ENCODE peak calls at places on chromosome 14, in ten cellular contexts. J is fibroblast of pulmonary artery, V is right lobe of liver, B is left ventricle myocardium inferior, E is A549, P is astrocyte of the spinal cord, H is PC-9, X is AG04450, Y is body of pancreas, N is cardiac fibroblast. M is an unnamed sample.

GRCh38 chr14:61765225-61765943 is 3.2 kb downstream of the SNAPC1 start:
- DNase-seq in E (no peak), V (no peak), Y (no peak), B (no peak), H (no peak), X (no peak), N (no peak), J (no peak), P (no peak), M (no peak)

GRCh38 chr14:105286759-105287144 is 14.0 kb downstream of the BRF1 start:
- DNase-seq in J (no peak), X (no peak), H (no peak), B (no peak), N (no peak), P (no peak), E (no peak), Y (no peak), V (no peak), M (no peak)

GRCh38 chr14:61607570-61608244 is 87.6 kb upstream of the HIF1A start:
- DNase-seq in V (no peak), J (no peak), N (no peak), B (no peak), P (no peak), Y (no peak), E (no peak), H (no peak), X (no peak), M (no peak)

GRCh38 chr14:103696466-103697071 is 18.7 kb downstream of the XRCC3 start:
- DNase-seq in V (no peak), N (peak), P (peak), H (no peak), E (no peak), X (peak), J (peak), B (peak), Y (peak), M (no peak)

GRCh38 chr14:34387974-34388533 is 74.0 kb downstream of the SPTSSA start:
- DNase-seq in E (no peak), J (no peak), X (no peak), H (no peak), V (no peak), P (no peak), B (no peak), N (no peak), Y (no peak), M (no peak)

GRCh38 chr14:24481622-24482324 is 26.3 kb downstream of the CMA1 start:
- DNase-seq in B (no peak), V (no peak), J (peak), E (peak), Y (no peak), N (peak), P (no peak), H (no peak), X (no peak), M (peak)

GRCh38 chr14:95686935-95687334 is 709 bp downstream of the TCL1B start:
- DNase-seq in X (no peak), H (no peak), J (no peak), B (no peak), V (no peak), N (no peak), P (no peak), Y (no peak), E (no peak), M (no peak)

GRCh38 chr14:22314183-22314820 is 274.7 kb downstream of the DAD1 start:
- DNase-seq in N (peak), V (no peak), X (no peak), Y (peak), J (peak), B (no peak), H (no peak), E (peak), P (peak), M (no peak)

GRCh38 chr14:101713641-101714349 is 47.7 kb upstream of the PPP2R5C start:
- DNase-seq in B (no peak), N (no peak), J (no peak), P (no peak), H (no peak), Y (no peak), E (no peak), V (no peak), X (no peak), M (no peak)

GRCh38 chr14:88168025-88168424 is 155.0 kb downstream of the KCNK10 start:
- DNase-seq in X (no peak), H (no peak), N (no peak), P (no peak), J (no peak), E (no peak), B (no peak), V (no peak), Y (no peak), M (no peak)

GRCh38 chr14:54621686-54622085 is 54.8 kb downstream of the SAMD4A start:
- DNase-seq in Y (no peak), V (no peak), H (no peak), X (no peak), J (no peak), P (no peak), E (no peak), N (no peak), B (no peak), M (no peak)

GRCh38 chr14:96512602-96513397 is 10.6 kb downstream of the PAPOLA start:
- DNase-seq in E (no peak), V (no peak), X (no peak), B (no peak), N (no peak), J (no peak), Y (no peak), H (no peak), P (no peak), M (peak)

GRCh38 chr14:30620178-30620577 is 1.9 kb upstream of the SCFD1 start:
- DNase-seq in N (peak), E (peak), B (no peak), Y (no peak), V (no peak), H (no peak), X (no peak), J (peak), P (peak), M (peak)

GRCh38 chr14:74905595-74906142 is 17.4 kb downstream of the RPS6KL1 start:
- DNase-seq in V (peak), X (no peak), J (peak), P (peak), B (peak), N (peak), Y (peak), E (peak), H (no peak), M (peak)

GRCh38 chr14:20970983-20971704 is 15.9 kb downstream of the RNASE2 start:
- DNase-seq in E (peak), B (peak), H (peak), N (peak), V (peak), J (peak), Y (peak), P (peak), X (peak), M (peak)

GRCh38 chr14:24078146-24078545 is 6.8 kb downstream of the CPNE6 start:
- DNase-seq in Y (no peak), V (no peak), N (no peak), X (no peak), P (no peak), J (no peak), B (no peak), E (no peak), H (no peak), M (no peak)

GRCh38 chr14:104972301-104973211 is 5.6 kb downstream of the AHNAK2 start:
- DNase-seq in J (no peak), P (peak), B (peak), E (peak), N (peak), H (peak), X (no peak), Y (peak), V (peak), M (no peak)

GRCh38 chr14:96090441-96091148 is 51.4 kb downstream of the C14orf132 start:
- DNase-seq in V (no peak), H (no peak), J (peak), N (peak), B (peak), E (no peak), X (peak), P (peak), Y (peak), M (no peak)

GRCh38 chr14:89720076-89720687 is 234.3 kb downstream of the EFCAB11 start:
- DNase-seq in Y (no peak), V (no peak), J (no peak), B (no peak), E (no peak), P (no peak), N (no peak), X (no peak), H (no peak), M (no peak)

GRCh38 chr14:28774764-28775738 is 8.5 kb downstream of the FOXG1 start:
- DNase-seq in E (no peak), N (no peak), J (no peak), V (no peak), H (no peak), X (no peak), Y (no peak), B (no peak), P (no peak), M (no peak)

GRCh38 chr14:23864252-23864651 is 89.3 kb upstream of the DHRS4 start:
- DNase-seq in X (no peak), V (no peak), N (no peak), B (no peak), E (no peak), P (no peak), Y (no peak), H (no peak), J (no peak), M (no peak)

GRCh38 chr14:79583738-79584405 is 627.4 kb downstream of the DIO2 start:
- DNase-seq in B (no peak), N (peak), X (peak), Y (no peak), V (no peak), J (peak), P (peak), E (peak), H (no peak), M (no peak)

GRCh38 chr14:77177623-77178185 is 3.9 kb upstream of the TMEM63C start:
- DNase-seq in B (no peak), N (no peak), H (peak), P (no peak), V (no peak), E (peak), X (no peak), Y (no peak), J (no peak), M (no peak)

GRCh38 chr14:103185051-103186027 is 62.1 kb downstream of the TNFAIP2 start:
- DNase-seq in P (peak), Y (no peak), X (no peak), E (peak), J (peak), B (no peak), N (peak), H (peak), V (no peak), M (no peak)

GRCh38 chr14:104741108-104741802 is 11.7 kb upstream of the SIVA1 start:
- DNase-seq in H (no peak), J (no peak), Y (no peak), V (peak), E (no peak), P (no peak), X (no peak), B (no peak), N (no peak), M (no peak)

GRCh38 chr14:38210587-38211257 is 3.0 kb downstream of the SSTR1 start:
- DNase-seq in E (peak), N (peak), B (peak), V (peak), Y (peak), X (no peak), J (peak), H (no peak), P (peak), M (no peak)

GRCh38 chr14:96260341-96260821 is 4.4 kb downstream of the BDKRB1 start:
- DNase-seq in H (peak), X (no peak), Y (no peak), J (peak), P (no peak), E (no peak), N (peak), V (no peak), B (no peak), M (no peak)

GRCh38 chr14:101872333-101872732 is 92.0 kb upstream of the DYNC1H1 start:
- DNase-seq in E (no peak), P (no peak), H (no peak), V (no peak), B (no peak), X (no peak), N (no peak), Y (no peak), J (no peak), M (no peak)

GRCh38 chr14:102759416-102759815 is 17.8 kb upstream of the TRAF3 start:
- DNase-seq in B (no peak), E (no peak), N (peak), J (no peak), P (no peak), Y (no peak), V (no peak), X (no peak), H (no peak), M (no peak)

DNA sequence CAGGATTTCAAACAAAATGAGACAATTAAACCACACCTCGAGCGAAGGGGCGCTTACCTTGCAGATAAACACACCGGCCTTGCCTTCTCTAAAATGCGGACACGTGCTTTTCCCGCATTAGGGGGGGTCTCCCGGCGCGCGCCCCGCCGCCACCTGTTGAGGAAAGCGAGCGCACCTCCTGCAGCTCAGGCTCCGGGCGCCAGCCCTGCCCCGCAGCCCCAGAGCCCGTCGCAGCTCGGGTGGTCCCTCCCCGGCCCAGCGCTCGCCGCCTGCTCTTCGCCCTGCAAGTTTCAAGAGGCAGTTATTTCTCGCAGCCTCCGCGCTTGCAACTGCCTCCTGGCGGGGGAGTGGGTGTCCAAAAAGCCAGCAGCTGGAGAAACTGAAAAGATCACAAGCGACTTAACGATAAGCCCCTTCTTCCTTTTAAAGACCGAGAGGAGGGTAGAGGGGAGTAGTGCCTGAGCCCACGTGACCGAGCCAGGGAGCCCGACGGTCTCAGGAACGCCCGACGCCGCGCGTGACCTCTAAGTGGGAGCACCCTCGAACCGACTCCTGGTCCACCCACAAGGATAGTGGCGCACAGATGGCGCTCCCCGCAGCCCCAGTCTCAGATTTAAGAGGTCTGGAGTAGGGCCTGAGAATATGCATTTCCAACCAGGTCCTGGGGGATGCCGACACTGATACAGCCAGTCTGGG is at the start of gene ESR2:
- DNase-seq in H (no peak), X (no peak), P (peak), B (peak), E (peak), N (peak), V (peak), J (peak), Y (peak), M (peak)
- TF ChIP-seq CTCF in H (no peak), X (peak), P (peak), B (no peak), E (no peak), N (peak), V (no peak), J (peak), Y (no peak), M (peak)

DNA sequence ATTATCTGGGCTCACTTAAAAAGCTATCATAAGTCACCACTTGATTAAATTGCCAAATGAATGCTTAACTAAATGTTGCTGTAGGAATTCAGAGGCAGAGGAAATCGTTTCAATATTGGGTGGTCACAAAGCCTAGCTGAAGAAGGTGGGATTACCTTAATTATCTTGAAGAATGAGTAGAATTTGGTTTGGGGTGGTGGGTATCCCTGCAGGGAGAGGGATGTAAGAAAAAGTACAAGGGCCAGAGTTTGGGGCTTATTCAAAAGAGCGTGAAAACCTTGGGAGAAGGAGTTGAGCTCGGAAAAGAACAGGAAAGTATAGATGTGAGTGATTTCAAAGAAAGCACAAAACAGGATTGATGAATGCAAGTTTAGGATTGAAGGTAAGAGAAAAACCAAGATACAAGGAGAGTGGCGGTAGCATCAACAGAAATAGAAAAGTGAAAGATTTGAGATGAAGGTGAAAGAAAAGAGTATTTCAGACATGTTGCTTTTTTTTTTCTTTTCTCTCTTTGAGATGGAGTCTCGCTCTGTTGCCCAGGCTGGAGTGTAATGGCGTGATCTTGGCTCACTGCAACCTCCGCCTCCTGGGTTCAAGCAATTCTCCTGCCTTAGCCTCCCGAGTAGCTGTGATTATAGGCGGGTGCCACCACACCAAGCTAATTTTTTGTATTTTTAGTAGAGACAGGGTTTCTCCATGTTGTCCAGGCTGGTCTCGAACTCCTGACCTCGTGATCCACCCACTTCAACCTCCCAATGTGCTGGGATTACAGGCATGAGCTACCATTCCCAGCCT is 1.7 kb downstream of the BRMS1L start:
- DNase-seq in H (no peak), N (no peak), J (no peak), B (no peak), V (no peak), X (no peak), Y (no peak), P (no peak), E (no peak), M (no peak)
- H3K4me3 ChIP-seq in H (peak), N (no peak), J (no peak), B (peak), V (no peak), X (no peak), Y (no peak), P (no peak), E (no peak), M (peak)

GRCh38 chr14:93799617-93800016 is 11.3 kb upstream of the PRIMA1 start:
- DNase-seq in Y (no peak), P (no peak), H (no peak), E (no peak), B (no peak), N (no peak), J (no peak), V (no peak), X (no peak), M (no peak)

GRCh38 chr14:93800038-93800937 is 12.0 kb upstream of the PRIMA1 start:
- DNase-seq in X (no peak), E (no peak), B (no peak), Y (no peak), N (no peak), J (no peak), V (no peak), H (no peak), P (no peak), M (no peak)

GRCh38 chr14:93804654-93805053 is 16.4 kb upstream of the PRIMA1 start:
- DNase-seq in E (no peak), X (no peak), P (no peak), V (no peak), B (no peak), J (no peak), H (no peak), Y (no peak), N (no peak), M (no peak)
- TF ChIP-seq CTCF in E (no peak), X (no peak), P (no peak), V (no peak), B (no peak), J (no peak), H (no peak), Y (no peak), N (no peak), M (peak)

DNA sequence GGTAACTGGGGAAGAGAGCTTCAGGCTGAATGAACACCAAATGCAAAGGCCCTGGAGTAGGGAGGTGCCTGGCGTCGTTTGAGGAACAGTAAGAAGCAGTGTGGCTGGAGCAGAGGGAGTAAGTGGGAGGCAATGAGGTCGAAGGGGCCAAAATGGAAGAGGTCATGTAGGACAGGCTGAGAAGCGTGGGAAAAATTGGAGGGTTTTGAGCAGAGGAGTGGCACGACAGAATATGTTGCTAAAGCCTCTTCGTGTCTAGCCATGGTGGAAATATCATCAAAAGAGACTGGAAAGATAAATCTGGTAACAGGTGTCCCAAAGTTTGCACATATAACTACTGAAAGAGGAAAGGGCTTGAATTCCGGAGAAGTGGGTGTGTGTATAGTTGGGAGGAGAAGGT is 1.9 kb downstream of the TRIM9 start:
- DNase-seq in J (no peak), X (no peak), B (no peak), V (no peak), Y (no peak), E (no peak), N (no peak), P (no peak), H (no peak), M (no peak)
- H3K4me3 ChIP-seq in J (no peak), X (no peak), B (peak), V (no peak), Y (no peak), E (peak), N (no peak), P (no peak), H (no peak), M (no peak)

DNA sequence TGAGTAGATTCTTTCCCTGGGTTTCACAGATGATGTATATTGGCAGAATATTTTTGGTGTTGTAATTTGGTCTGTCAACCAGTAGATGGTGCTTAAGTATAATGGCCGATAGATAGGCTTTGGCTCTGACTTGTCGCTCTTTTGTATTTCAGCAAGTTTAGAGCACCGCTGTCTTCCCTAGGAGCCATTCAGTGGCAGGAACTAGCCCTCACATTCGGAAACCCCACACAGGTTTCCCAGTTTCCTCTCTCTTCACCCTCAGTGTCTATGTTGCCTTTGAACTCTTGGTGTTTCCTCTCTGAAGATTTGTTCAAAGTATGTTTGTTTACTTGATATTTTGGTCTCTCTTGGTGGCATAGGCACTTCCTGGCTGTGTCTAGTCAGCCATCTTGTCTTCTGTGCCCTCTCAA is 102.2 kb downstream of the GPHN start:
- DNase-seq in E (peak), N (peak), H (no peak), B (no peak), Y (no peak), P (no peak), X (no peak), V (no peak), J (no peak), M (no peak)
- TF ChIP-seq CTCF in E (peak), N (peak), H (peak), B (peak), Y (peak), P (peak), X (peak), V (peak), J (peak), M (peak)

GRCh38 chr14:91012050-91012449 is 48.4 kb downstream of the RPS6KA5 start:
- DNase-seq in E (no peak), Y (no peak), V (no peak), P (no peak), J (no peak), X (no peak), H (no peak), N (no peak), B (no peak), M (no peak)
- H3K4me3 ChIP-seq in E (no peak), Y (no peak), V (no peak), P (no peak), J (no peak), X (no peak), H (no peak), N (no peak), B (no peak), M (no peak)

DNA sequence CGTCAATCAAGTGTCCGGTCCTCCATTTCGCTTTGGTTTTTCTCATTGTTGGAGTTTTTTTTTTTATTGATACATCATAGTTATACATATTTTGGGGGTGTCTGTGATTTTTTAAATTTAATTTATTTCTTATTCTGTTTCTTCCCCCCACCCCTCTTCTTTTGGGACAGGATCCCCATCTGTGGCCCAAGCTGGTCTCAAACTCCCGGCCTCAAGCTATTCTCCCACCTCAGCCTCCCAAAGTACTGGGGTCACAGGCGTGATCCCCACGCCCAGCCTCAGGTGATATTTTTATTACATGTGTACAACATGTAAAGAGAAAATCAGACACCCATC is 51.3 kb upstream of the ZFP36L1 start:
- DNase-seq in E (no peak), J (no peak), B (no peak), H (no peak), V (no peak), Y (no peak), N (no peak), P (no peak), X (no peak), M (no peak)
- TF ChIP-seq CTCF in E (no peak), J (no peak), B (no peak), H (peak), V (no peak), Y (no peak), N (no peak), P (no peak), X (no peak), M (no peak)